ENCODE peak calls at places on chromosomes 4 and X, in ten cellular contexts. Z, G, X, E, U, K, A, Q, Y and L are unnamed samples.

GRCh38 chrX:100319716-100320115 is 90.4 kb downstream of the PCDH19 start:
- DNase-seq in E (no peak), X (no peak), Q (no peak), Z (no peak), A (no peak), G (no peak), U (no peak), Y (no peak), K (no peak), L (no peak)

GRCh38 chrX:17078031-17078730 is 131.7 kb downstream of the REPS2 start:
- DNase-seq in G (no peak), K (no peak), Z (no peak), E (no peak), U (no peak), A (no peak), X (peak), Y (no peak), Q (peak), L (no peak)

GRCh38 chrX:44903107-44903506 is 30.1 kb downstream of the KDM6A start:
- DNase-seq in K (no peak), Z (no peak), Y (no peak), G (no peak), A (peak), E (no peak), U (peak), Q (peak), X (peak), L (no peak)

GRCh38 chr4:1381944-1382541 is 24.2 kb downstream of the NKX1-1 start:
- DNase-seq in K (no peak), U (no peak), G (no peak), A (no peak), Y (peak), Q (no peak), X (no peak), E (peak), Z (no peak), L (no peak)

GRCh38 chr4:40908297-40908696 is 158.5 kb downstream of the NSUN7 start:
- DNase-seq in Y (peak), E (no peak), U (no peak), G (no peak), A (peak), K (no peak), Z (no peak), X (peak), Q (no peak), L (no peak)

GRCh38 chrX:28787206-28787605 is 200.0 kb downstream of the IL1RAPL1 start:
- DNase-seq in Q (peak), G (no peak), Y (no peak), X (peak), A (peak), Z (no peak), U (peak), E (no peak), K (no peak), L (no peak)

GRCh38 chr4:94410678-94411206 is 41.0 kb upstream of the PDLIM5 start:
- DNase-seq in K (peak), Z (no peak), X (peak), Q (peak), Y (no peak), E (peak), U (no peak), A (peak), G (no peak), L (no peak)

GRCh38 chr4:167826281-167826680 is 266.1 kb upstream of the ANXA10 start:
- DNase-seq in Z (no peak), K (no peak), Q (peak), U (no peak), G (no peak), A (no peak), X (peak), E (no peak), Y (no peak), L (no peak)

GRCh38 chr4:55358668-55359067 is 12.6 kb downstream of the SRD5A3 start:
- DNase-seq in Z (peak), U (no peak), A (no peak), K (no peak), E (no peak), G (no peak), Q (peak), Y (no peak), X (peak), L (peak)

GRCh38 chrX:8971116-8971515 is 62.8 kb downstream of the FAM9B start:
- DNase-seq in G (no peak), U (peak), X (peak), Q (peak), K (no peak), Y (no peak), A (peak), Z (no peak), E (no peak), L (peak)

GRCh38 chr4:74293558-74293957 is 14.7 kb upstream of the EPGN start:
- DNase-seq in A (no peak), E (no peak), U (no peak), Y (no peak), Z (no peak), X (peak), K (no peak), Q (no peak), G (no peak), L (no peak)

GRCh38 chrX:123859409-123859827 is 435 bp upstream of the XIAP start:
- DNase-seq in X (peak), E (peak), U (no peak), A (no peak), G (no peak), K (no peak), Q (no peak), Z (no peak), Y (no peak), L (no peak)

GRCh38 chr4:168794881-168795280 is 215.2 kb downstream of the CBR4 start:
- DNase-seq in Y (no peak), G (no peak), Z (no peak), E (no peak), X (no peak), U (no peak), A (no peak), Q (peak), K (no peak), L (no peak)

GRCh38 chr4:159096434-159096833 is 6.4 kb upstream of the RAPGEF2 start:
- DNase-seq in A (no peak), Y (no peak), X (no peak), U (no peak), Q (peak), G (no peak), K (no peak), E (no peak), Z (no peak), L (no peak)

GRCh38 chr4:52643846-52644245 is 15.3 kb downstream of the USP46 start:
- DNase-seq in Q (peak), G (no peak), U (peak), X (peak), Z (no peak), A (no peak), Y (peak), E (peak), K (peak), L (no peak)

GRCh38 chr4:18192901-18193300 is 171.3 kb upstream of the LCORL start:
- DNase-seq in K (no peak), G (no peak), Q (no peak), Z (no peak), A (no peak), Y (no peak), U (no peak), X (no peak), E (no peak), L (no peak)

GRCh38 chr4:113540859-113541258 is 220.7 kb downstream of the CAMK2D start:
- DNase-seq in A (no peak), K (no peak), Y (no peak), U (no peak), E (no peak), Q (peak), G (no peak), Z (no peak), X (no peak), L (no peak)

GRCh38 chrX:80432441-80432840 is 12.2 kb downstream of the TENT5D start:
- DNase-seq in E (no peak), Z (no peak), K (no peak), X (no peak), A (no peak), U (no peak), Y (no peak), G (no peak), Q (no peak), L (no peak)

GRCh38 chr4:85457752-85458467 is 17.0 kb upstream of the ARHGAP24 start:
- DNase-seq in U (no peak), Y (no peak), G (no peak), Q (no peak), Z (no peak), K (no peak), A (no peak), X (no peak), E (no peak), L (no peak)

GRCh38 chrX:40818236-40818635 is 82.9 kb upstream of the MED14 start:
- DNase-seq in Z (no peak), Q (no peak), U (no peak), G (no peak), Y (no peak), X (no peak), A (no peak), E (no peak), K (no peak), L (no peak)

GRCh38 chr4:186685744-186686143 is 37.9 kb downstream of the FAT1 start:
- DNase-seq in E (no peak), A (peak), Y (no peak), Q (peak), Z (no peak), X (peak), G (no peak), K (no peak), U (peak), L (no peak)

GRCh38 chrX:53682885-53683555 is 3.5 kb downstream of the HUWE1 start:
- DNase-seq in G (peak), A (peak), U (no peak), X (peak), K (peak), E (no peak), Y (no peak), Q (peak), Z (no peak), L (peak)

GRCh38 chrX:22999696-23000223 is at the start of gene DDX53:
- DNase-seq in Q (no peak), Y (no peak), U (no peak), E (no peak), A (no peak), Z (no peak), G (no peak), X (no peak), K (no peak), L (no peak)

GRCh38 chrX:107025538-107025937 is 25.5 kb upstream of the MORC4 start:
- DNase-seq in K (no peak), Q (peak), Y (no peak), Z (no peak), A (peak), U (no peak), X (peak), G (no peak), E (no peak), L (peak)

GRCh38 chrX:150753968-150754367 is 60.8 kb downstream of the MTMR1 start:
- DNase-seq in G (no peak), A (no peak), X (no peak), Q (no peak), U (no peak), Y (no peak), Z (no peak), K (no peak), E (no peak), L (no peak)

DNA sequence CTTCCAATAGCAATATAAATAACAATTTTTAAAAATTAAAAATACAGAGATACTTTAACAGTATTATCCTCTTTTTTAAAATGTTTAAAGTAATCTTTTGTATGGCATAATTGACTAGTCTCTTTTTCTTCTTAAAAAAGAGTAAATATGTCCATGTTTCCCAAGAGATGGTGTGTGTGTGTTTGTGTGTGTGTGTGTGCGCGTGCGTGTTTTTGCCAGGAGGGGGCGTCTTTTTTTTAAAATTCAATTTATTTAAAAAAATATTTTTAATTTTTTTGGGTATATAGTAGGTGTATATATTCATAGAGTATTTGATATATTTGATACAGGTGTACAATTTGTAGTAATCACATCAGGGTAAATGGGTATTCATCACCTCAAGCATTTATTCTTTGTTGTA is 1073.7 kb downstream of the PCDH7 start:
- DNase-seq in Y (no peak), A (no peak), U (no peak), E (no peak), X (no peak), Q (peak), Z (no peak), K (no peak), G (no peak), L (no peak)
- TF ChIP-seq CTCF in Y (no peak), A (no peak), U (peak), E (no peak), X (no peak), Q (peak), Z (no peak), K (no peak), G (no peak), L (no peak)

DNA sequence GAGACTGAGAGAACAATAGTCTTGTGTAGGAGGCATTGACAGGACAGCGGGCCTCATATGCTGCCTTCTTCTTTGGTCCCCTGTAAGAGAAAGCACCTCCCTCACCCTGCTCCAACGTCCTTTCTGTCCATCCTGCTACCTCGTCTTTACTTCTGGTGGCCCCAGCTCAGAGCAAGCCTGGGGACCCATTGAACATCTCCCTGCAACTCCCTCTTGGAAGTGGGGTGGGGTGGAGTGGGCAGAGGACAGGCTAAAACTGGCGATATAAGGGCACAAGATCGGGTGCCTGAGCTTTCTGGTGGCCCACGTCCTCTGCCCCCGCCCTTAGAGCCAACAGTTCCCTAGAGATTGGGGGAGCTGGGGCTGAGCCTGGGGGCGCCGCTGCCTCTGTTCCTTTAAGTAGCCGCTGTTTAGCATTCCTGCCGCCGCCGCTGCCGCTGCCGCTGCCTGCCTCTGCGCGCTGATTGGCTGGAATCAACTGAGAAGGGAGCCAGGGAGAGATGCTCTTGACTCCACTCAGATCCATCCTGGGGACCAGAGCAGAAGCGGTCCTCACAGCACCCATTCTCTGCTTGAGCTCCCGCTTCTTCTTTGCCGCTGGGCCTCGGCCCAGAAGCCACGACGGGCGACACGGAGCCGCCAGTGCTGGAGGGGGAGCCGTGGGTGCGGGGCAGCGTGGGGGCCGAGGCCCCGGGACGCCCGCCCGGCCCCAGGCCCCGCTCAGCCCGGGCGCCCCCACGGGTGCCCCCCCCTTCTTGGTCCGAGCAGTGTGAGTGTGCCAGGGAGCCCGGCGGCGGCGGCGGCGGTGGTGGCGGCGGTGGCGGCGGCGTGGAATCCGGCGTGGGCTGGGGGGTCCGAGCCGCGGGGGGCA is at the start of gene DLG3:
- DNase-seq in X (no peak), E (no peak), K (no peak), Z (no peak), Y (no peak), G (no peak), Q (peak), U (no peak), A (peak), L (no peak)
- TF ChIP-seq CTCF in X (no peak), E (no peak), K (no peak), Z (no peak), Y (no peak), G (no peak), Q (no peak), U (no peak), A (no peak), L (no peak)

DNA sequence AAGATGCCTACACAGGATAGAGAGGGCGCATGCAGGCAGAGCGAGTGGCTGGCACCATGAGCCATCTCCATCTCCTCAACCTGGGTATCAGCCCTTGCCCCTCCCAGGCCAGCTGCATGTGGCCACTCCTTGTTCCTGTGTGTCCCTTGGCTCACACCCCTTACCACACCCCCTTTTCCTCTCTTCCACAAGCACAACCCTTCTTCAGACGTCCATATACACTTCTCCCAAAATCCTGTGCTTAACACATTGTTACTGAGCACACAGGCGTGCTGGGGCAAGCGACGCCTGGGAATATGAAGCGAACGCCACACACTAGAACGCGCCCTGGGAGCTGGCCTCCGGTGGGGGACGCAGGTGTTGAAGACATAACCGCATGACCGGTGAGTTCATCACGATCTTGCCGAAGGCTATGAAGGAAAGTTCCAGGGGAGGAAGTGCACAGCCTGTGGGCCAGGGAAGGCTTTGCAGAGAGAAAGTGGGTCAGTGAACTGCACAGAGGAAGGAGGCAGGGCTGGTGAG is 19.1 kb upstream of the KIAA0232 start:
- DNase-seq in Z (no peak), E (no peak), K (no peak), Q (no peak), Y (peak), U (no peak), G (no peak), X (peak), A (peak), L (no peak)
- TF ChIP-seq CTCF in Z (no peak), E (no peak), K (no peak), Q (peak), Y (no peak), U (no peak), G (no peak), X (peak), A (no peak), L (no peak)

DNA sequence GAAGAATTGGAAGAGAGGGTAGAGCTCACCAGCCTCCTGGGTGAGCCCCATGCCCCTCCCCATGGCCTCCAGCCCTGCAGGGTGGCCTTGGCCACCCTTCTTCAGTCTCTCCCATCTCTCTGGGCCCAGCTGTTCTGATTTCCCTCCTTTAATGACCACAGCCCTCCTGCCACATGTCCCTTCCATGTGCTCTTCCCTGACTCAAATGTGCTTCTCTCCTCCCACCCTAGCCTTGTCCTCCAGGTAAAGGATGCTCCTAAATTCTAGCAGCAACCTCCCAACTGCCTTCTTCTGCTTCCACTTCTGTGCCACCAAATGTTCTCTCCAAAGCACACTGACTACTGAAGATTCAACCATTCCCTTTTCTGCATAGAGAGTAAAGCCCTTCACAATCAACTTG is 83.0 kb downstream of the ADRA2C start:
- DNase-seq in X (no peak), A (no peak), Z (no peak), G (no peak), K (no peak), Q (no peak), U (no peak), Y (no peak), E (no peak), L (no peak)
- TF ChIP-seq CTCF in X (no peak), A (no peak), Z (no peak), G (no peak), K (no peak), Q (no peak), U (no peak), Y (no peak), E (no peak), L (no peak)

GRCh38 chr4:104906274-104906673 is 240.4 kb upstream of the TET2 start:
- DNase-seq in U (no peak), K (no peak), X (no peak), Z (no peak), Q (no peak), G (no peak), Y (no peak), A (no peak), E (no peak), L (no peak)

GRCh38 chr4:104909376-104909775 is 237.3 kb upstream of the TET2 start:
- DNase-seq in U (no peak), Y (no peak), A (no peak), G (no peak), E (no peak), X (no peak), Z (no peak), K (no peak), Q (no peak), L (no peak)

GRCh38 chr4:104905546-104905945 is 241.1 kb upstream of the TET2 start:
- DNase-seq in Y (no peak), G (no peak), Q (no peak), U (no peak), E (no peak), K (no peak), A (no peak), Z (no peak), X (no peak), L (no peak)

GRCh38 chr4:104907991-104908390 is 238.7 kb upstream of the TET2 start:
- DNase-seq in Z (no peak), E (no peak), A (no peak), K (no peak), X (no peak), Y (no peak), Q (no peak), G (no peak), U (no peak), L (no peak)

GRCh38 chr4:104907074-104907649 is 239.5 kb upstream of the TET2 start:
- DNase-seq in G (no peak), X (no peak), Z (no peak), K (no peak), Y (no peak), E (no peak), A (no peak), Q (no peak), U (no peak), L (no peak)
- TF ChIP-seq CTCF in G (no peak), X (no peak), Z (no peak), K (no peak), Y (no peak), E (no peak), A (no peak), Q (no peak), U (no peak), L (no peak)